ENCODE peak calls at places on chromosome 4, in nine cellular contexts. S is cardiac muscle cell; N is adipocyte; P is CD8-positive, alpha-beta memory T cell; M is AG04450; O is spleen; T is A549; E is PC-9; W is upper lobe of right lung. C is an unnamed sample. For H3K9me3, the result is how much of the 10 kb centered on the place peaks cover.

GRCh38 chr4:5905714-5906113 is 12.8 kb upstream of the CRMP1 start:
- DNase-seq in N (no peak), E (no peak), T (no peak), W (no peak), M (no peak), O (no peak), S (no peak), P (no peak), C (no peak)

GRCh38 chr4:17024430-17024829 is 126.0 kb upstream of the LDB2 start:
- DNase-seq in M (no peak), S (no peak), N (peak), T (no peak), O (no peak), E (no peak), P (no peak), W (no peak), C (no peak)

GRCh38 chr4:100258675-100259074 is 68.4 kb upstream of the DDIT4L start:
- DNase-seq in N (no peak), M (no peak), S (no peak), T (no peak), P (no peak), E (no peak), O (no peak), W (no peak), C (no peak)

GRCh38 chr4:142267101-142267500 is 579.0 kb downstream of the INPP4B start:
- DNase-seq in P (no peak), M (no peak), W (no peak), E (no peak), O (no peak), N (peak), S (no peak), T (no peak), C (no peak)

GRCh38 chr4:153409412-153409811 is 56.7 kb upstream of the TMEM131L start:
- DNase-seq in M (peak), W (no peak), P (no peak), T (no peak), S (no peak), E (no peak), N (peak), O (no peak), C (no peak)

GRCh38 chr4:30696195-30696594 is 24.0 kb upstream of the PCDH7 start:
- DNase-seq in E (no peak), P (no peak), N (peak), M (no peak), W (no peak), O (no peak), S (no peak), T (no peak), C (no peak)

GRCh38 chr4:25020240-25020639 is 10.5 kb downstream of the LGI2 start:
- DNase-seq in N (peak), O (no peak), W (no peak), M (no peak), E (peak), P (no peak), S (no peak), T (peak), C (no peak)

GRCh38 chr4:84985952-84986351 is 19.5 kb upstream of the WDFY3 start:
- DNase-seq in S (no peak), P (no peak), E (peak), W (no peak), N (no peak), M (no peak), O (no peak), T (no peak), C (no peak)

GRCh38 chr4:8938623-8939022 is 67.0 kb upstream of the HMX1 start:
- DNase-seq in N (no peak), O (no peak), E (no peak), M (no peak), W (no peak), T (no peak), S (no peak), P (no peak), C (no peak)

GRCh38 chr4:8928074-8928473 is 56.4 kb upstream of the HMX1 start:
- DNase-seq in T (no peak), P (no peak), M (no peak), N (no peak), E (no peak), O (no peak), S (no peak), W (no peak), C (no peak)

GRCh38 chr4:8938137-8938536 is 66.5 kb upstream of the HMX1 start:
- DNase-seq in O (peak), T (no peak), W (no peak), M (no peak), E (no peak), P (no peak), S (no peak), N (no peak), C (no peak)

GRCh38 chr4:8932884-8933283 is 61.2 kb upstream of the HMX1 start:
- DNase-seq in W (no peak), T (no peak), O (no peak), S (no peak), E (no peak), N (no peak), P (no peak), M (no peak), C (no peak)
- H3K9me3 ChIP-seq in W (under half), T (under half), O (under half), S (under half), E (under half), N (under half), P (under half), M (under half), C (under half)

GRCh38 chr4:159137176-159137575 is 34.3 kb downstream of the RAPGEF2 start:
- DNase-seq in P (no peak), N (no peak), T (no peak), S (no peak), M (no peak), W (no peak), E (no peak), O (no peak), C (no peak)
- H3K9me3 ChIP-seq in P (under half), N (under half), T (under half), S (under half), M (under half), W (under half), E (under half), O (under half), C (under half)

GRCh38 chr4:844752-845232 is 18.9 kb upstream of the CPLX1 start:
- DNase-seq in N (no peak), E (no peak), O (peak), M (no peak), S (no peak), T (no peak), P (no peak), W (no peak), C (no peak)

GRCh38 chr4:848307-848691 is 22.4 kb upstream of the CPLX1 start:
- DNase-seq in W (peak), M (no peak), O (peak), P (no peak), T (no peak), S (no peak), E (no peak), N (no peak), C (no peak)

GRCh38 chr4:848803-849477 is 23.0 kb upstream of the CPLX1 start:
- DNase-seq in P (no peak), S (no peak), O (peak), M (no peak), W (peak), E (no peak), N (no peak), T (no peak), C (no peak)

GRCh38 chr4:845233-845835 is 19.4 kb upstream of the CPLX1 start:
- DNase-seq in M (peak), T (no peak), E (no peak), O (peak), W (no peak), N (peak), S (no peak), P (no peak), C (no peak)

GRCh38 chr4:845836-846251 is 19.9 kb upstream of the CPLX1 start:
- DNase-seq in T (no peak), W (no peak), N (no peak), P (no peak), M (peak), S (no peak), E (no peak), O (peak), C (no peak)
- H3K9me3 ChIP-seq in T (under half), W (under half), N (under half), P (under half), M (under half), S (under half), E (under half), O (under half), C (under half)

GRCh38 chr4:172055498-172055897 is 242.3 kb downstream of the GALNTL6 start:
- DNase-seq in E (no peak), W (no peak), N (no peak), T (no peak), S (peak), O (no peak), M (no peak), P (no peak), C (no peak)

GRCh38 chr4:172055046-172055445 is 241.8 kb downstream of the GALNTL6 start:
- DNase-seq in T (no peak), P (no peak), O (no peak), E (no peak), M (no peak), N (no peak), S (no peak), W (no peak), C (no peak)
- H3K9me3 ChIP-seq in T (under half), P (under half), O (under half), E (under half), M (under half), N (under half), S (under half), W (under half), C (under half)

GRCh38 chr4:242121-242848 is 63.0 kb downstream of the ZNF732 start:
- DNase-seq in S (peak), E (peak), P (peak), N (peak), W (peak), O (peak), T (no peak), M (no peak), C (peak)
- H3K9me3 ChIP-seq in S (under half), E (under half), P (under half), N (half or more), W (under half), O (under half), T (under half), M (under half), C (under half)

DNA sequence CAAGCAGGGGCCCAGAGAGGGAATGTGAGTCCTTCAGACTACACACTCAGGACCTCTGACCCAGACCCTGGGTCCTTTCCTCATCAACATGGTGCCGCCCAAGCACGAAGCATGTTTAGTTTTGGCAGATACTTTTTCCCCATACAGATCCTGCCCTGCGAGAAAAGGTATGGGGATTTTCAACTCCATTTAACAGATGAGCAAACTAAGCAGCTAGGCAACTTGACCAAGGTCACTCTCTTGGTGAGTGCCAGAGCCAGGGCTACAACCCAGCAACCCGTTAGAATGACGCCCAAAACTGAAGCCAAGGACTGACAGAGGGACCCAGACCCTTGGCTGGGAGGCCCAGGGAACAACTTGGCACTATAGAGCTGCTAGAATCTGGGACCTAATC is 40.3 kb upstream of the MSX1 start:
- DNase-seq in W (no peak), T (no peak), M (no peak), O (no peak), S (no peak), P (no peak), E (no peak), N (no peak), C (no peak)
- H3K9me3 ChIP-seq in W (under half), T (under half), M (under half), O (under half), S (under half), P (under half), E (under half), N (under half), C (under half)

DNA sequence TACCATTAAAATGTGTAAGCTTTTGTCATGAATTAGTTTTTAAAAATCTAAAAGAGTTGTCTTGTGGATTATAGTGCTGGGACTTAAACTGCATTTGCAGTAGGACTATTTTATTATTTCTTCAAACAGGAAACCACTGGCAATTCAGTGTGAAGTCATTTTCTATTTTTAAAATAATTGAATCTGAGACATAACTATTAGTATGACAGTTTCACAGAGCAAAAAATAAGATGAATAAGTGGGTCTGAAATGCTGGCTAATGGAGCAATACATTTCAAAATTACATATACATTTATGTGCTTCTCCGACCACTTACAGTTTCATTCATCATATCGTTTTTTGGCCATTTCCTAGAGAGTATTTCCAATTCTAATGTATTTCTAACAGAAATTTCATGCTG is 75.3 kb upstream of the RAPGEF2 start:
- DNase-seq in S (no peak), N (no peak), O (no peak), P (no peak), W (no peak), M (no peak), T (no peak), E (no peak), C (no peak)
- H3K9me3 ChIP-seq in S (under half), N (under half), O (under half), P (under half), W (under half), M (under half), T (under half), E (under half), C (under half)